ENCODE peak calls at places on chromosomes 11 and 22, in six cellular contexts. M is WERI-Rb-1, A is pancreas, E is AG09309, B is mucosa of descending colon, O is GM06990. C is an unnamed sample.

GRCh38 chr11:316891-317291 is 3.1 kb downstream of the IFITM1 start:
- DNase-seq in M (no peak), A (no peak), E (no peak), B (no peak), O (no peak), C (no peak)

GRCh38 chr11:118448294-118448693 is 12.0 kb downstream of the KMT2A start:
- DNase-seq in M (no peak), A (no peak), E (no peak), B (no peak), O (peak), C (peak)

GRCh38 chr11:112518371-112518770 is 257.7 kb upstream of the PLET1 start:
- DNase-seq in M (no peak), A (no peak), E (no peak), B (no peak), O (no peak), C (no peak)

GRCh38 chr11:14500181-14500651 is 605 bp upstream of the COPB1 start:
- DNase-seq in M (no peak), A (peak), E (no peak), B (peak), O (peak), C (peak)

GRCh38 chr11:2779499-2779980 is 79.7 kb upstream of the KCNQ1OT1 start:
- DNase-seq in M (peak), A (no peak), E (no peak), B (no peak), O (no peak), C (no peak)

GRCh38 chr11:127926721-127927120 is 660.6 kb downstream of the ETS1 start:
- DNase-seq in M (no peak), A (peak), E (no peak), B (no peak), O (no peak), C (no peak)

GRCh38 chr11:123594188-123594901 is 60.1 kb downstream of the SCN3B start:
- DNase-seq in M (no peak), A (no peak), E (no peak), B (no peak), O (no peak), C (no peak)

GRCh38 chr11:106091480-106092123 is 14.1 kb downstream of the AASDHPPT start:
- DNase-seq in M (no peak), A (no peak), E (peak), B (no peak), O (peak), C (peak)

GRCh38 chr22:22042599-22043295 is 60.2 kb upstream of the TOP3B start:
- DNase-seq in M (no peak), A (no peak), E (no peak), B (no peak), O (no peak), C (no peak)

GRCh38 chr22:26922804-26923203 is 265.4 kb downstream of the MIAT start:
- DNase-seq in M (no peak), A (no peak), E (no peak), B (no peak), O (no peak), C (peak)

GRCh38 chr11:1573847-1574255 is 1.8 kb upstream of the DUSP8 start:
- DNase-seq in M (peak), A (peak), E (no peak), B (peak), O (no peak), C (peak)

GRCh38 chr22:48954781-48955311 is 872.8 kb downstream of the BRD1 start:
- DNase-seq in M (no peak), A (peak), E (no peak), B (no peak), O (no peak), C (no peak)

GRCh38 chr11:15118431-15118830 is 3.7 kb downstream of the INSC start:
- DNase-seq in M (no peak), A (no peak), E (no peak), B (no peak), O (no peak), C (peak)

GRCh38 chr22:45977551-45978274 is 751 bp upstream of the WNT7B start:
- DNase-seq in M (peak), A (no peak), E (no peak), B (no peak), O (peak), C (peak)

GRCh38 chr11:65853249-65853979 is 4.6 kb downstream of the CFL1 start:
- DNase-seq in M (no peak), A (no peak), E (no peak), B (peak), O (no peak), C (no peak)

GRCh38 chr11:75554258-75555022 is 7.6 kb upstream of the SERPINH1 start:
- DNase-seq in M (no peak), A (peak), E (peak), B (peak), O (no peak), C (peak)

GRCh38 chr22:27409299-27409698 is 392.3 kb downstream of the MN1 start:
- DNase-seq in M (no peak), A (no peak), E (no peak), B (no peak), O (no peak), C (peak)

GRCh38 chr11:57254631-57255030 is 17.6 kb upstream of the APLNR start:
- DNase-seq in M (no peak), A (no peak), E (no peak), B (no peak), O (no peak), C (no peak)

GRCh38 chr11:28058333-28058732 is 49.6 kb downstream of the KIF18A start:
- DNase-seq in M (no peak), A (no peak), E (no peak), B (no peak), O (no peak), C (no peak)

GRCh38 chr11:41612415-41612814 is 153.0 kb upstream of the LRRC4C start:
- DNase-seq in M (no peak), A (no peak), E (no peak), B (no peak), O (no peak), C (no peak)

GRCh38 chr11:3096909-3097395 is 39.7 kb upstream of the CARS1 start:
- DNase-seq in M (no peak), A (no peak), E (no peak), B (no peak), O (no peak), C (no peak)

DNA sequence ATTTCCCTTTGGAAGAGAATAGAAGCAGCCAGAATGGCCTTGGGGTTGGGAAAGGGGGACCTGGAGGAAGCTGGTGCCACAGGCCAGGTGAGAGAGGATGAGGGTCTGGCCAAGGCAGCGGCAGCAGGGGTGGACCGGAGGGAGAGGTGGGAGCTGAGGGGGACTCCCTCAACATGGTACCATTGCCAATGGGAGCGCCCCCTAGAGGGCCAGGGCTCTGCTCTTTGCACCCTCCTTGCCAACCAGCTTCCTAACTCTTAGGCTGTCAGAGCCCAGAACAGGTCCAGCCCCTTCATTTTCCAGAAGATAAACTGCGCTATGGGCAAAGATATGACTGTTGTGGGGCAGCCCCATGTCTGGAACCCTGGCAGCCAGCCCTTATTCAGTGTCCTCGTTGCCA is 185.0 kb downstream of the GRIK4 start:
- DNase-seq in M (no peak), A (no peak), E (no peak), B (no peak), O (no peak), C (no peak)
- TF ChIP-seq CTCF in M (peak), A (no peak), E (peak), B (no peak), O (peak), C (no peak)

GRCh38 chr11:64179221-64179620 is 6.8 kb upstream of the STIP1 start:
- DNase-seq in M (no peak), A (no peak), E (no peak), B (no peak), O (no peak), C (no peak)

GRCh38 chr11:64181506-64182411 is 4.2 kb upstream of the STIP1 start:
- DNase-seq in M (peak), A (peak), E (peak), B (peak), O (peak), C (peak)

GRCh38 chr11:64178203-64178602 is 7.8 kb upstream of the STIP1 start:
- DNase-seq in M (no peak), A (no peak), E (no peak), B (no peak), O (no peak), C (no peak)

GRCh38 chr11:64183890-64184289 is 2.1 kb upstream of the STIP1 start:
- DNase-seq in M (no peak), A (no peak), E (no peak), B (no peak), O (no peak), C (no peak)

DNA sequence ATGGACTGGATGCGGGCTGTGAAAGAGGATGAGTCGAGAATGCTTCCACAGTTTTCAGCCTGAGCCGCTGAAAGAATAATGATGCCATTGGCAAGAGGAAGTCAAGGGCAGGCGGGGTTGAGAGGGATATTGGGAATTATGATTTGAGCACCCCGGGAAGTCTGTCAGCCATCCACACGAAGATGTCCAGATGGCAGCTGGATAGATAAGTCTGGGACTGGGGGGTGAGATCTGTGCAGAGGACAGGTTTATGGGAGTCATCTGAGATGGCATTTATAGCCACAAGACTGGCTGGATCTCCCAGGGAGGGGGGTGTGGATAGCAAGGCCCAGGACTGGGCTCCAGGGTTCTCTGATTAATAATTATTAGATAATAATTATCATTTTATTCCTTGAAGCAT is 5.1 kb upstream of the STIP1 start:
- DNase-seq in M (peak), A (no peak), E (no peak), B (no peak), O (no peak), C (no peak)
- H3K4me3 ChIP-seq in M (peak), A (no peak), E (no peak), B (no peak), O (no peak), C (no peak)

GRCh38 chr11:78429209-78429608 is 11.6 kb upstream of the GAB2 start:
- DNase-seq in M (no peak), A (no peak), E (no peak), B (no peak), O (no peak), C (no peak)

GRCh38 chr11:78428773-78429172 is 11.2 kb upstream of the GAB2 start:
- DNase-seq in M (no peak), A (no peak), E (no peak), B (no peak), O (no peak), C (no peak)

GRCh38 chr11:78432956-78433355 is 15.3 kb upstream of the GAB2 start:
- DNase-seq in M (no peak), A (no peak), E (no peak), B (no peak), O (no peak), C (peak)

GRCh38 chr11:78429667-78430066 is 12.0 kb upstream of the GAB2 start:
- DNase-seq in M (no peak), A (no peak), E (no peak), B (no peak), O (no peak), C (no peak)

GRCh38 chr11:78432058-78432515 is 14.5 kb upstream of the GAB2 start:
- DNase-seq in M (peak), A (no peak), E (no peak), B (no peak), O (no peak), C (no peak)
- TF ChIP-seq CTCF in M (peak), A (peak), E (peak), B (no peak), O (peak), C (peak)

DNA sequence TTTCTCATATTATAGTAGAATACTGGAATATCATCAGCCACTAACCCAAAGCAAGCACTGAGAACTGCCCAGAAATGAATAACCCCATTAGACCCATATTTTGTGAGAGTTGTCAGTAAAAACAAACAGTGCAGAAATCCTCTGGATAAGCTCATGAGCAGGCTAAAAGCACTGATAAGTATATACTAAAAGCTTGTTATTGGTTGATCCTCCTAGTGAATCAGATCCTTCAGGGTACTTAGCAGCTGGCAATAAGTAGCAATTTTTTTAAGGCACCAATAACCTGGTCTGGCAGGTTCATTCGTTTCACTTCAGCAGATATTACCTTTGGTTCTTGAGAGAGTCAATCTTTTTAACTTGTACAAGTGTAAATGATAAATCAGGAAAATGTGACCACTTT is 1.2 kb downstream of the NOX4 start:
- DNase-seq in M (no peak), A (no peak), E (no peak), B (no peak), O (no peak), C (peak)
- H3K4me3 ChIP-seq in M (no peak), A (no peak), E (no peak), B (no peak), O (no peak), C (no peak)

GRCh38 chr11:96085349-96085910 is 161.5 kb upstream of the MTMR2 start:
- DNase-seq in M (no peak), A (no peak), E (no peak), B (no peak), O (no peak), C (no peak)

GRCh38 chr11:96082936-96083335 is 159.0 kb upstream of the MTMR2 start:
- DNase-seq in M (no peak), A (no peak), E (no peak), B (no peak), O (no peak), C (no peak)

GRCh38 chr11:96088914-96089313 is 165.0 kb upstream of the MTMR2 start:
- DNase-seq in M (no peak), A (no peak), E (no peak), B (no peak), O (no peak), C (no peak)

GRCh38 chr11:96084610-96085348 is 160.9 kb upstream of the MTMR2 start:
- DNase-seq in M (no peak), A (no peak), E (no peak), B (no peak), O (no peak), C (no peak)

GRCh38 chr11:96086111-96086510 is 162.2 kb upstream of the MTMR2 start:
- DNase-seq in M (no peak), A (no peak), E (no peak), B (no peak), O (no peak), C (no peak)
- TF ChIP-seq CTCF in M (no peak), A (no peak), E (no peak), B (no peak), O (no peak), C (no peak)